ENCODE peak calls at places on chromosomes 7 and 10, in six cellular contexts. P, D, W, H, T and S are unnamed samples.

GRCh38 chr10:26803849-26804248 is 56.9 kb downstream of the ABI1 start:
- DNase-seq in T (no peak), H (no peak), P (no peak), D (no peak), W (no peak), S (no peak)

GRCh38 chr10:114507449-114507848 is 103.1 kb upstream of the AFAP1L2 start:
- DNase-seq in D (no peak), P (no peak), H (no peak), W (no peak), T (no peak), S (no peak)

GRCh38 chr10:119029613-119030420 is at the start of gene NANOS1:
- DNase-seq in H (no peak), P (peak), W (peak), D (peak), T (no peak), S (no peak)

GRCh38 chr7:128447944-128448556 is 7.6 kb upstream of the HILPDA start:
- DNase-seq in H (no peak), T (no peak), P (no peak), W (no peak), D (no peak), S (no peak)

GRCh38 chr7:88306590-88307048 is at the start of gene STEAP4:
- DNase-seq in H (peak), T (no peak), W (peak), D (peak), P (peak), S (peak)

GRCh38 chr10:1737222-1738061 is at the start of gene ADARB2:
- DNase-seq in D (peak), P (peak), W (no peak), T (no peak), H (no peak), S (no peak)

GRCh38 chr10:29254123-29255046 is 34.5 kb upstream of the LYZL1 start:
- DNase-seq in P (no peak), H (no peak), W (no peak), T (no peak), D (peak), S (no peak)

GRCh38 chr10:77592946-77593636 is 44.5 kb downstream of the KCNMA1 start:
- DNase-seq in P (peak), H (peak), T (peak), D (no peak), W (peak), S (no peak)

GRCh38 chr7:87328281-87328680 is 17.2 kb upstream of the CROT start:
- DNase-seq in D (peak), P (peak), H (no peak), T (no peak), W (peak), S (no peak)

GRCh38 chr10:5550621-5551530 is 26.1 kb downstream of the CALML3 start:
- DNase-seq in P (no peak), T (no peak), H (peak), D (no peak), W (peak), S (no peak)
- H3K27ac ChIP-seq in P (no peak), T (no peak), H (no peak), D (no peak), W (no peak), S (no peak)

GRCh38 chr10:97584798-97585438 is 729 bp downstream of the HOGA1 start:
- DNase-seq in D (no peak), P (no peak), T (no peak), H (no peak), W (no peak), S (no peak)

GRCh38 chr10:97582169-97582568 is 2.0 kb upstream of the HOGA1 start:
- DNase-seq in W (no peak), D (no peak), P (no peak), T (no peak), H (no peak), S (no peak)

GRCh38 chr10:97585439-97585811 is 1.2 kb downstream of the HOGA1 start:
- DNase-seq in D (no peak), H (no peak), P (no peak), T (no peak), W (no peak), S (no peak)

GRCh38 chr10:97583476-97583875 is 713 bp upstream of the HOGA1 start:
- DNase-seq in W (no peak), P (no peak), D (no peak), T (no peak), H (no peak), S (no peak)

GRCh38 chr10:97584060-97584797 is at the start of gene HOGA1:
- DNase-seq in D (peak), T (no peak), W (peak), P (peak), H (peak), S (peak)
- H3K27ac ChIP-seq in D (peak), T (peak), W (no peak), P (no peak), H (no peak), S (no peak)

GRCh38 chr10:3763035-3763456 is 22.0 kb downstream of the KLF6 start:
- DNase-seq in D (no peak), H (no peak), P (peak), T (peak), W (peak), S (no peak)

GRCh38 chr10:3764626-3765375 is 20.2 kb downstream of the KLF6 start:
- DNase-seq in H (no peak), D (no peak), T (no peak), P (no peak), W (no peak), S (no peak)

GRCh38 chr10:3763852-3764625 is 21.0 kb downstream of the KLF6 start:
- DNase-seq in P (peak), T (peak), H (no peak), D (no peak), W (peak), S (no peak)

GRCh38 chr10:3766046-3766761 is 18.8 kb downstream of the KLF6 start:
- DNase-seq in T (no peak), W (peak), D (no peak), H (no peak), P (no peak), S (no peak)

GRCh38 chr10:3765376-3765667 is 19.7 kb downstream of the KLF6 start:
- DNase-seq in T (no peak), H (no peak), D (no peak), W (no peak), P (no peak), S (no peak)
- H3K27ac ChIP-seq in T (peak), H (no peak), D (no peak), W (no peak), P (no peak), S (no peak)

DNA sequence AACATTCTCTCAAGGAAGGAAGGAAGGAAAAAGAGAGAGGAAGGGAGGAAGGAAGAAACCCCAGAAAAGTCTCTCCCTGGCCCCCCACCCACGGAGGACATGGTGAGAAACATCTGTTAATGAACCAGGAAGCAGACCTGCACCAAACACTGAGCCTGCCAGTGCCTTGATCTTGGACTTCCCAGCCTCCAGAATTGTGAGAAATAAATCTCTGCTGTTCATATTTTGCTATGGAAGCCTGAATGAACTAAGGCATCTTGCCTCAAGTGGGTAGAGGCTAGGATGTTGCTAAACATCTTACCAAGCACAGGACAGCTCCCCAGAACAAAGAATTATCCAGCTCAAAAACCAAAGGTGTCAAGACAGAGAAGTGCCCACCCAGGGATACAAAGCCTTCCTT is 19.1 kb downstream of the LRRC20 start:
- DNase-seq in D (no peak), P (no peak), W (no peak), T (no peak), H (no peak), S (no peak)
- H3K27ac ChIP-seq in D (no peak), P (peak), W (peak), T (peak), H (peak), S (no peak)

GRCh38 chr10:11921800-11922387 is 98.7 kb downstream of the PROSER2 start:
- DNase-seq in W (no peak), H (no peak), T (no peak), D (no peak), P (no peak), S (no peak)
- H3K27ac ChIP-seq in W (no peak), H (no peak), T (no peak), D (peak), P (no peak), S (no peak)

DNA sequence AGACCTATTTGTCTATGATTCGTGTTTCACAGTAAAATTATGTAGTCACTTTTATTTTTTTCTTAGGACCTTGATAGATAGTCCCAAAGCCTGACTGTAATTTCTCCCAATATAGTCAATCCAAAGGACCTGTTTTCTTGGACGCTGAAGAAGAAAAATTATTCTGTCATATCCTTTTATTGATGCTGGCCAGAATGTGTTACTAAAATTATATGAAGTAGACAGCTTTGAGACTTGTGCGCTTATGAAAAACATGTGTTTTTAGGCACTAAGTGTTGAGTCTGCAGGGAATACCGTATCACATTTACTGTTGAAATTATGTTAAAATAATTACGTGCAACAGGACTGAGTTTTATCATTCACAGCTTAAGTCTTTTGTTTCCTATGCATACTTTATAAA is 17.9 kb downstream of the TES start:
- DNase-seq in D (no peak), T (no peak), H (no peak), P (peak), W (no peak), S (no peak)
- H3K27ac ChIP-seq in D (no peak), T (no peak), H (peak), P (peak), W (no peak), S (no peak)

DNA sequence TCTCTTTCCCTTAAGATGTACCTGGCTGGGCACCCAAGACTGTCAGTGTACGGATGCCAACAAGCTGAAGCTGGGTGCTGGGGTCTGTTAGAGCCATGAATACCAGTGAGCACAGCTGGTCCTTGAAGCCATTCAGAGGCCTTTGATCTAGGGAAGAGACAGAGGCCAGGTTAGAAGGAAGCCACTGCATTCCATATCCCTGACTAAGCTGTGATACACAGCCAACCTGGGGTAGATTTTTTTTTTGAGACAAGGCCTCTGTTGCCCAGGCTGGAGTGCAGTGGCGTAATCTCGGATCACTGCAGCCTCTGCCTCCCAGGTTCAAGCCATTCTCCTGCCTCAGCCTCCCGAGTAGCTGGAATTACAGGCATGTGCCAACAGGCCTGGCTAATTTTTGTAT is 20.8 kb downstream of the ZDHHC16 start:
- DNase-seq in T (no peak), H (no peak), W (peak), D (no peak), P (no peak), S (no peak)
- H3K27ac ChIP-seq in T (no peak), H (no peak), W (no peak), D (no peak), P (no peak), S (no peak)

DNA sequence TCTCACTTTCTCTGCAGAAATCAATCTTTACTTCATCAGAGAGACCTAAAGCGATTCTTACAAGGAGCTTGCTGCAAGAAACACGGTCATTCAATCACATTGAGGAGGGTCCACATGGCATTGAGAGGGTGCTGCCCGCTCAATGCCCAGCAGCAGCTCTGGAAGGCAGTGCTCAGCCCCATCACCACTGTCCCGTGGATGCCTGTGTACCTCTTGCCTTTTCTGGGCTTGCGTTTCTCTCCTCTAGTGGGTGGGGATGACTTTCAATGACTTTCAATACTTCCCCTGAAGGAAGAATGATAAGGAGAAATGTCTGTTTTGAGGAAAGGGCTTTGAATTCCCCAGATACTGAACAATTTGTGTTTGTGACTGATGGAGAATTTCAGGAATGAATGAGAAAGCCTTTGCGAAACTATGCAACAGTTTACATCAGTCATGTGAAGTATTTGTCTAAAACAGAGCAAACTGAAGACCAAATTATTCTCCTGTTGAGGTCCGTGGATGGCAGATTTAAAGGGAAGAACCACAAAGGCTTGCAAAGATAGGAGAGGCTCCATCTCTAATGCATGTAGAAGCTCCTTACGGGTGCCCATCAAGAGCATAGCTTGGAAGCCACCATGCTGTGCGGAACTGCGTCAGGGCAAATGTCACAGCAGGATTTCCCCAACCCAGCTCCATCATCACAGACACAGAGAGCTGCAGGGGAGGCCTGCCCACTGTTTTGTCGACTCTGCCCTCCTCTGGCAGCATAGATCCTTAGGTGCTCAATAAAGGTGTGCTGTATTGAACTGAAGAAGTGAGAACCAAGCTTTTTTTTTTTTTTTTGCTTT is 6.6 kb upstream of the ZNF22 start:
- DNase-seq in P (peak), W (peak), T (no peak), H (peak), D (no peak), S (no peak)
- H3K27ac ChIP-seq in P (peak), W (peak), T (no peak), H (no peak), D (no peak), S (no peak)

GRCh38 chr10:110865184-110865803 is 6.4 kb upstream of the PDCD4 start:
- DNase-seq in T (no peak), P (peak), D (no peak), H (no peak), W (peak), S (no peak)

GRCh38 chr10:110863956-110864355 is 7.8 kb upstream of the PDCD4 start:
- DNase-seq in D (no peak), T (no peak), W (no peak), P (no peak), H (no peak), S (no peak)

GRCh38 chr10:110864662-110865140 is 7.0 kb upstream of the PDCD4 start:
- DNase-seq in P (peak), D (no peak), T (no peak), H (no peak), W (no peak), S (no peak)

GRCh38 chr10:110867807-110868465 is 3.8 kb upstream of the PDCD4 start:
- DNase-seq in D (no peak), W (no peak), T (no peak), H (no peak), P (peak), S (no peak)

DNA sequence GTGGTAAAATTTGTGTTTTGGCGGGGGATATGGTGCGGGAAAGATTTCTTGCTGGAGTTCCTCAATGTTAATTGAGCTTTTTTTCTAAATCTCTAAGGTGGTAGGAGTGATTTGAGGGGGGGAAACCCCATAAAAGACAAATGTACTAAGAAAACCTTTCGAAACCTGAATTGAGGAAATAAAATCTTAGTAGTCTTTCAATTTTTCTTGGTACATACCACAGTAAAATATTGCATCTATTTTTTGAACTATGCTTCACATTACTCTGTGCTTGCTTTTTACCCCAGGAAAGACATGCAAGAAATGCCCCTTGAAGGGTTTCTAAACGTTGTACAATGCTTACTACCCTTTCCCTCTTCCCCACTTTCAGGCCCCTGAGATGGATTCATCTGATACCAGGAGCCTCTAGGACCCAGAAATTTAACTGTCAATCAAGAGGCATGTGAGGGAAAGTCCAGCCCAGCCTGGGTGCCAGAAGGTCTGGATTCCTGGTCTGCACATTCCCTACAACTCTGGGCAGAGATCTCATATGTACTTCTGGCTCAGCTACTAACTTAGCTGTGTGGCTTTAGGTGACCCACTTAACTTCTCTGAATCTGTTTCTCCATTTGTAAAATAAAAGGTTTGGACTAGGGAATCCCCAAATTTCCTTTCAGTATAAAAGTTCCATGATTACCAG is 5.8 kb upstream of the PDCD4 start:
- DNase-seq in P (peak), T (no peak), H (no peak), W (no peak), D (no peak), S (no peak)
- H3K27ac ChIP-seq in P (peak), T (no peak), H (no peak), W (no peak), D (peak), S (no peak)

DNA sequence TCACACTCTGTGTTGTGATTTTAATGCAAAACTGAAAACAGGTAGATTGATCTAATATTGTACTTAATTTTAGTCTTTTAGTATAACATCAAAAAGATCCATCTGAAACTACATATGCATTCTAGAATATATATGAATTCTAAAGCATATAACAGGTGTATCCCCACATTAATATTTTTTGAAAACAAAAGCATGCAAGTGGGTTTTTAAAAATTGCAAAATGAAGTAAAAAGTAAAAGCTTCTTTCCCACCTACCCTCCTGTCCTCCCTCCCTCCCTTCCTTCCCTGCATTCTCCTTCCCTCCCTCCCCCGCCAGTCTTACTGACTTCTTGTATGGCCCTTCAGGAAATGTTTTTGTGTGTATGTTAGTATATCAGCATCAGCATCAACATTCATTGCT is 14.6 kb upstream of the STMP1 start:
- DNase-seq in D (no peak), T (no peak), H (no peak), W (no peak), P (no peak), S (no peak)
- H3K27ac ChIP-seq in D (no peak), T (no peak), H (no peak), W (no peak), P (no peak), S (no peak)